ENCODE peak calls at places on chromosomes 5 and 9, in eight cellular contexts. P is GM12865; V is RWPE2; M is substantia nigra; X is Ammon's horn; H is stimulated activated CD4-positive, alpha-beta T cell treated with anti-CD3 and anti-CD28 coated beads, Interleukin-12 subunit alpha, Interleukin-12 subunit beta, amount 100 ng/mL, for 48 hours; Y is activated CD8-positive, alpha-beta memory T cell treated with anti-CD3 and anti-CD28 coated beads for 4 hours; L is SW 1271. B is an unnamed sample.

GRCh38 chr5:31453522-31453921 is 78.4 kb downstream of the DROSHA start:
- DNase-seq in M (no peak), X (no peak), V (no peak), L (no peak), P (no peak), H (no peak), Y (no peak), B (no peak)

GRCh38 chr9:87596862-87597261 is 99.2 kb downstream of the DAPK1 start:
- DNase-seq in L (no peak), H (no peak), P (no peak), Y (no peak), X (no peak), M (no peak), V (no peak), B (peak)

GRCh38 chr9:806285-807156 is 35.0 kb upstream of the DMRT1 start:
- DNase-seq in M (no peak), V (no peak), X (peak), L (no peak), Y (no peak), H (no peak), P (peak), B (no peak)

GRCh38 chr5:20367178-20367577 is 379.2 kb upstream of the CDH18 start:
- DNase-seq in V (no peak), P (no peak), Y (no peak), H (no peak), M (no peak), X (no peak), L (no peak), B (no peak)

GRCh38 chr5:45385321-45386058 is 310.7 kb downstream of the HCN1 start:
- DNase-seq in V (peak), L (peak), M (no peak), P (no peak), X (peak), H (no peak), Y (no peak), B (no peak)

GRCh38 chr5:134577022-134577795 is 51.7 kb downstream of the JADE2 start:
- DNase-seq in Y (no peak), X (no peak), P (no peak), L (peak), M (no peak), V (no peak), H (no peak), B (no peak)

GRCh38 chr5:66821626-66822429 is 225.6 kb downstream of the MAST4 start:
- DNase-seq in M (no peak), X (no peak), P (no peak), L (no peak), Y (no peak), V (no peak), H (peak), B (no peak)

GRCh38 chr9:131503626-131504465 is 1.1 kb downstream of the POMT1 start:
- DNase-seq in Y (peak), P (peak), V (no peak), X (no peak), M (no peak), H (peak), L (no peak), B (no peak)

GRCh38 chr5:34775886-34776285 is 63.1 kb upstream of the TTC23L start:
- DNase-seq in Y (no peak), L (no peak), X (peak), P (no peak), V (no peak), H (no peak), M (no peak), B (no peak)

GRCh38 chr5:3828761-3829160 is 233.1 kb downstream of the IRX1 start:
- DNase-seq in P (no peak), V (no peak), L (no peak), Y (no peak), H (no peak), M (no peak), X (no peak), B (no peak)

GRCh38 chr9:89477811-89478583 is 19.9 kb downstream of the SEMA4D start:
- DNase-seq in P (peak), H (no peak), Y (no peak), L (no peak), M (no peak), V (no peak), X (no peak), B (peak)

GRCh38 chr5:41542183-41542582 is 31.8 kb upstream of the PLCXD3 start:
- DNase-seq in H (no peak), L (no peak), X (no peak), V (no peak), P (no peak), M (no peak), Y (no peak), B (peak)

GRCh38 chr5:2523180-2523579 is 228.3 kb downstream of the IRX2 start:
- DNase-seq in M (no peak), L (no peak), H (no peak), X (no peak), Y (no peak), P (no peak), V (peak), B (no peak)

GRCh38 chr9:91426123-91426745 is 2.6 kb upstream of the NFIL3 start:
- DNase-seq in M (no peak), P (peak), H (no peak), X (peak), L (peak), Y (no peak), V (no peak), B (no peak)